ENCODE peak calls at places on chromosome 14, in four cellular contexts. One of them, this sample, is unnamed.

GRCh38 chr14:46769292-46769691 is 117.7 kb upstream of the RPL10L start:
- DNase-seq in GM12891: peak
- DNase-seq in HepG2: no peak
- DNase-seq in H1: no peak
- DNase-seq in this sample: no peak

GRCh38 chr14:103501921-103502669 is 20.5 kb downstream of the CKB start:
- DNase-seq in GM12891: no peak
- DNase-seq in HepG2: no peak
- DNase-seq in H1: no peak
- DNase-seq in this sample: no peak

GRCh38 chr14:93960108-93960475 is 16.3 kb downstream of the ASB2 start:
- DNase-seq in GM12891: no peak
- DNase-seq in H1: no peak
- DNase-seq in HepG2: no peak
- DNase-seq in this sample: no peak

GRCh38 chr14:44204061-44204815 is 302.8 kb downstream of the FSCB start:
- DNase-seq in GM12891: no peak
- DNase-seq in H1: no peak
- DNase-seq in HepG2: no peak
- DNase-seq in this sample: no peak

GRCh38 chr14:60648169-60648933 is 926 bp downstream of the SIX1 start:
- DNase-seq in HepG2: no peak
- DNase-seq in H1: no peak
- DNase-seq in GM12891: no peak
- DNase-seq in this sample: no peak

GRCh38 chr14:68895304-68895703 is 83.8 kb downstream of the ACTN1 start:
- DNase-seq in GM12891: no peak
- DNase-seq in HepG2: no peak
- DNase-seq in H1: no peak
- DNase-seq in this sample: no peak

GRCh38 chr14:61183486-61183885 is 97.7 kb downstream of the TMEM30B start:
- DNase-seq in HepG2: no peak
- DNase-seq in H1: no peak
- DNase-seq in GM12891: no peak
- DNase-seq in this sample: no peak

GRCh38 chr14:54025661-54026060 is 69.0 kb upstream of the BMP4 start:
- DNase-seq in GM12891: no peak
- DNase-seq in H1: no peak
- DNase-seq in HepG2: peak
- DNase-seq in this sample: no peak

GRCh38 chr14:61662437-61663311 is 32.6 kb upstream of the HIF1A start:
- DNase-seq in GM12891: no peak
- DNase-seq in HepG2: peak
- DNase-seq in H1: no peak
- DNase-seq in this sample: peak

GRCh38 chr14:64463198-64463597 is 2.1 kb upstream of the AKAP5 start:
- DNase-seq in H1: no peak
- DNase-seq in GM12891: no peak
- DNase-seq in HepG2: no peak
- DNase-seq in this sample: no peak

GRCh38 chr14:104037903-104038302 is 47.6 kb upstream of the ASPG start:
- DNase-seq in H1: no peak
- DNase-seq in HepG2: no peak
- DNase-seq in GM12891: no peak
- DNase-seq in this sample: no peak

GRCh38 chr14:61616524-61617185 is 78.7 kb upstream of the HIF1A start:
- DNase-seq in GM12891: no peak
- DNase-seq in HepG2: peak
- DNase-seq in H1: no peak
- DNase-seq in this sample: no peak

GRCh38 chr14:95760596-95760995 is 46.7 kb upstream of the TCL1A start:
- DNase-seq in GM12891: no peak
- DNase-seq in H1: no peak
- DNase-seq in HepG2: no peak
- DNase-seq in this sample: no peak

GRCh38 chr14:101774006-101774755 is 12.7 kb downstream of the PPP2R5C start:
- DNase-seq in GM12891: no peak
- DNase-seq in HepG2: no peak
- DNase-seq in H1: no peak
- DNase-seq in this sample: no peak

GRCh38 chr14:87000071-87000470 is 992.9 kb downstream of the GALC start:
- DNase-seq in HepG2: no peak
- DNase-seq in H1: no peak
- DNase-seq in GM12891: no peak
- DNase-seq in this sample: no peak

GRCh38 chr14:71001742-71002141 is 94.5 kb downstream of the PCNX1 start:
- DNase-seq in GM12891: no peak
- DNase-seq in HepG2: peak
- DNase-seq in H1: no peak
- DNase-seq in this sample: no peak

GRCh38 chr14:64605926-64606685 is 56.3 kb downstream of the PPP1R36 start:
- DNase-seq in GM12891: no peak
- DNase-seq in H1: peak
- DNase-seq in HepG2: no peak
- DNase-seq in this sample: no peak

GRCh38 chr14:87084908-87085307 is 908.1 kb downstream of the GALC start:
- DNase-seq in HepG2: no peak
- DNase-seq in GM12891: no peak
- DNase-seq in H1: no peak
- DNase-seq in this sample: no peak

GRCh38 chr14:74886001-74886400 is 4.3 kb downstream of the DLST start:
- DNase-seq in GM12891: no peak
- DNase-seq in HepG2: no peak
- DNase-seq in H1: no peak
- DNase-seq in this sample: no peak

DNA sequence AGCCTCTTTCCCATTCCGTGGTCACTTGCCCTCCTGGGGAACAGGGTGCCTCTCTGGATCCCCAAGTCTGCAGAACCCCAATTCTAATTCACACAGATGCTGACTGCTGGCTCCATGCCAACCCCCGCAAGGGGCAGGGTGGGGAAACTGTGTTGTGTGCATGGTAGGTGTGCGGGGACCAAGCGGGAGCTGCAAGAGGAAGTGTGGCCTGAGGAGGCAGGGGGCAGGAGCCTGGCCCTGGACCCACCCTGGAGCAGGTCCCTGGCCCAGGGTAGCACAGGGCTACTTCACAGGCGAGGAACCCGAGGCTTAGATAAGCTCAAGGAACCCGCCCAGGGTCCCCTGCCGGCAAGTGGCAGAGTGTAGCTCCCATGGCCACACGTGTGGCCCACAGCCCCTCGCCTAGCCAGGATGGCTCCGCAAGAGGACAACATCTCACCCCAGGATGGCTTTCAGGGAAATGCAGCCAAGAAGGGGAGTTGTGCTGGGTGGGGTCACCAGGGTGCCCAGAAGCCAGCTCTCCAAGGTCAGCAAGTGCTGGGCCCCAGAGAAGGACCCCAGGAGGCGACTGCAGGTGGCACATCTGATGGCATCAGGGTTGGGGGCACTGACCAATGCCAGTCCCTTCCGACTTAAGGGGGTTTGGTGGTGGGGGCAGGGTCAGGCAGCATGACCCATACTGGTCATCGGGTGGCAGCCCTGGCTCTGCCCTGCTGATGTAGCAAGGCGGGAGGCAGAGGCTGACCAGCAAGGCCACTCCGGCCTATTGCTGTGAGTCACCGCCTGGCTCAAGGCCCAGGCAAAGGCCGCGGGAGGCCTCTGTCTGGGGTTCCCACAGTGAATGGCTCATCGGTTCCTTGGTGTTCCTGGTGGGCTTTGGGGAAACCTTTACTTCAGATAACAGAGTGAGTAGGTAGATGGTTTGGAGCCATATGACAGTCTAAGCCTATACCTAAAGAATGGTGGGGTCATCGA is 37.3 kb upstream of the EML1 start:
- DNase-seq in HepG2: peak
- DNase-seq in GM12891: no peak
- DNase-seq in H1: no peak
- DNase-seq in this sample: no peak
- TF ChIP-seq POLR2AphosphoS5 in HepG2: no peak
- TF ChIP-seq POLR2AphosphoS5 in GM12891: no peak
- TF ChIP-seq POLR2AphosphoS5 in H1: no peak
- TF ChIP-seq POLR2AphosphoS5 in this sample: no peak

DNA sequence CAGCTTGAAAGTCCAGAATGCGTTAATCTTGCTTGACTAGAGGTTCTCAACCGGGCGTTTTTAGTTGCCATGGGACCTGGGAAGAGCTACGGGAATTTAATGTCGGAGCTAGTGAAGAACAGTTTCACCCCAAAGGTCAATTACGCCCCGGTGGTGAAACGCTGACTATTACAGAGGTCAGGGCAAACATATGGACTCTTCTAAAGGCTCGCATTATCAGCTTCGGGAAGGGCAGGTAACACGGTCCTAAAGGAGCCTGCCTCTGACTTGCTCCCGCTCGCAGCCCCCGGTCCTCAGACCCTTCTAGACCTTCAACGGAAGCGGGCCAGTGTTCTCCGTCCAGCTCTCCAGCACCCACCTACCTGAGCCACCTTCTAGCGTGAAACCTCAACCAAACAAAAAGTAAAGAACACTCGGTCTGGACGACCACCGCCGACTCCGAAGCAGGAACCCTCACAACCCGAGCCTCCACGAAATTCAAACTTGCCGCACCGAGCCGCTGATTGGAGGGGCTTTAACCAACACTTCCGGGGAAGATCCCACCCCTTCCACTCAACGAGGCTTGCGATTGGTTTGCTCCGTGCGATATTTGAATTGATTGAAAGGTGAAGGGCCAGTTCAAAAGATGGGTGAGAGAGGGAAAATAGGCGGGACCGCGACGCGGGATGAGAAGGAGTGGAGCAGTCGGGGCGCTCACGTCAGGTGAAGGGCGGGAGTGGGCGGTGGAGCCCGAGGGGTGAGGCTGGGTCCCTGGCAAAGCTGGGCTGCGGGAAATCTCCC is at the start of gene DLGAP5:
- DNase-seq in GM12891: peak
- DNase-seq in H1: peak
- DNase-seq in HepG2: peak
- DNase-seq in this sample: peak
- TF ChIP-seq POLR2A in GM12891: no peak
- TF ChIP-seq POLR2A in H1: peak
- TF ChIP-seq POLR2A in HepG2: peak
- TF ChIP-seq POLR2A in this sample: peak

DNA sequence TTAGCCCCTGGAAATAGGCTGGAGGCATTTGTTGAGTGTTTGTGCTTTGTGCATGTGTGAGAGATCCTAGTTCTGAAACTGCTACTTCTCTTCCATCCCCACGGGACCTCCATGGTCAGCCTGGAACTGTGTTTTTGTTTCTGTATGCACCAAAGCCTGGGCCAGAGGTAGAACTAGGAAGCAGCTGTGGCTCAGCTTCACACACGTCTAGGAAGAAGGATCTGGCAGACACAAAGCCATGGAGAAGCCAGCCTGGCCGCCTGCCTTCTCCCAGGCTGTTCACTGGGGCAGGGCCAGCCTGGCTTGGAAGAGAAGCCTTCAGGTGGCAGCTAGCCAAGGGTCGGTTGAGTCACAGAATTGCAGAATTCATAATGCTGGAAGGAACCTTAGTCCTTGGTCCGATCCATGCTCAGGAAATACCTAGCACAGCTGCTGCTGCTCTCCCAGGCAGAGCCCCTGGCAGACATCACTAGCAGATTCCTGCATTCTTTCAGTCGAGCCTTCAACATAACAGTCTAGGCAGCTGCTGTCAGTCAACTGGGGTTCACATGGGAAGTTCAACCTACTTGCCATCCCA is 27.0 kb downstream of the RIN3 start:
- DNase-seq in H1: no peak
- DNase-seq in HepG2: no peak
- DNase-seq in GM12891: no peak
- DNase-seq in this sample: no peak
- TF ChIP-seq TAF1 in H1: no peak
- TF ChIP-seq TAF1 in HepG2: no peak
- TF ChIP-seq TAF1 in GM12891: no peak
- TF ChIP-seq TAF1 in this sample: no peak

GRCh38 chr14:73243341-73243740 is 6.0 kb downstream of the PAPLN start:
- DNase-seq in H1: no peak
- DNase-seq in HepG2: no peak
- DNase-seq in GM12891: no peak
- DNase-seq in this sample: no peak
- TF ChIP-seq POLR2AphosphoS5 in H1: no peak
- TF ChIP-seq POLR2AphosphoS5 in HepG2: no peak
- TF ChIP-seq POLR2AphosphoS5 in GM12891: no peak
- TF ChIP-seq POLR2AphosphoS5 in this sample: no peak

DNA sequence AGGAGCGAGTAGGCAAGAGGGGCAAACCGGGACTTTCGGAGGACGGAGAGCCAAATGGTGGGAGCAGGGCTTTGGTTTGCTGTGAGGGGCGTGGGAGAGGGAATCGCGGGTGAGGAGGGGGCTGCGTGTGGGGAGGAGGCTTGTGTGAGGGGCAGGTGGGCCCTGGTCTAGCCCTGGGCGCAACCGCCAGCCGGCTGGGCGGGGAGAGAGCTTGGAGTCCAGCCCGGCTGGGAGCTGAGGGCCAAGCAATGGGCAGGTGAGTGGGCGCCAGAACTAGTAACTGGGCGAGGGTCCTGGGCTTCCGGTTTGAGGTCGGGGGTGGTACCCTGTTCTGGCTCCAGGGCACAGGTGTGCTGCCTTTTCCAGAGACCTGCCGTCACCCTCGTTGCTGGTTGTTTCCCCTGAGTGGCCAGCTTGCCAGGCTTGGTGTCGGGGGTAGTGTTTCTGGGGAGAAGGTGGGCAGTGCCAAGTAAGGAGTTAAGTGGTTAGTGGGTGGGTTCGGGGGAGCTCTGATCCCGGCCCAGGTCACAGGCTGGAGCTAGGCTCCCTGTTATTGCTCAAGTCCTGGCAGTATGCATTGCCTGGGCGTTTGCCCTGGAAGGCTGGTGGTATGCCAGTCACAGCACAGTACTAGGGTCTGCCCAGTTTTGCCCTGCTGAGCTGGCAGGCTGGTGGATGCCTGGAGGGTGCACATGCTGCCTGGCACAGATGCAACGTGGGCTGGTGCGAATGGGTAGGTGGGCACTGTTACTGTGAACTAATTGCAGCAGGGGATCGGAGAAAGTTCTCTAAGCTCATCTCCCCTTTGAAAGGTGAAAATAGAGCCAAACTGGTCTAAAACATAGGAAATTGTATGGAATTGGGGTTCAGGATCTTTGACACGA is 654 bp downstream of the CIPC start:
- DNase-seq in H1: no peak
- DNase-seq in HepG2: no peak
- DNase-seq in GM12891: no peak
- DNase-seq in this sample: no peak
- TF ChIP-seq POLR2A in H1: no peak
- TF ChIP-seq POLR2A in HepG2: no peak
- TF ChIP-seq POLR2A in GM12891: no peak
- TF ChIP-seq POLR2A in this sample: no peak

GRCh38 chr14:51293926-51294290 is 53.9 kb downstream of the TMX1 start:
- DNase-seq in H1: no peak
- DNase-seq in HepG2: no peak
- DNase-seq in GM12891: no peak
- DNase-seq in this sample: no peak
- TF ChIP-seq TAF1 in H1: no peak
- TF ChIP-seq TAF1 in HepG2: no peak
- TF ChIP-seq TAF1 in GM12891: no peak
- TF ChIP-seq TAF1 in this sample: no peak

This sample was measured in GM12892.